ENCODE peak calls at places on chromosomes 12 and 14, in seven cellular contexts. P is HFFc6, J is lower lobe of right lung, Q is breast epithelium, N is coronary artery, G is lower leg skin, T is WTC11. I is an unnamed sample.

GRCh38 chr14:87643005-87643404 is 350.0 kb downstream of the GALC start:
- DNase-seq in T (no peak), G (peak; percentile 40), Q (no peak), N (no peak), J (no peak), P (no peak), I (no peak)

GRCh38 chr12:96425973-96426372 is 25.7 kb upstream of the CDK17 start:
- DNase-seq in Q (no peak), G (no peak), P (no peak), N (no peak), T (no peak), J (no peak), I (no peak)

GRCh38 chr12:2841056-2841455 is 6.2 kb upstream of the NRIP2 start:
- DNase-seq in T (no peak), G (no peak), Q (no peak), J (no peak), N (no peak), P (no peak), I (no peak)

GRCh38 chr12:7995266-7995963 is 37.1 kb upstream of the FOXJ2 start:
- DNase-seq in J (peak; percentile 91), G (peak; percentile 84), Q (peak; percentile 74), P (peak; percentile 92), T (peak; percentile 76), N (peak; percentile 84), I (peak; percentile 66)

GRCh38 chr14:30252151-30252550 is 306.8 kb upstream of the G2E3 start:
- DNase-seq in G (no peak), Q (no peak), T (no peak), N (no peak), J (no peak), P (no peak), I (no peak)

GRCh38 chr12:112741106-112741505 is 50.4 kb upstream of the RPH3A start:
- DNase-seq in P (no peak), G (no peak), Q (no peak), J (no peak), N (no peak), T (no peak), I (no peak)

GRCh38 chr14:56805201-56805991 is 4.9 kb downstream of the OTX2 start:
- DNase-seq in Q (no peak), N (no peak), J (no peak), T (peak; percentile 47), G (no peak), P (no peak), I (no peak)

GRCh38 chr12:9773216-9773877 is 12.6 kb upstream of the CD69 start:
- DNase-seq in G (no peak), Q (no peak), J (no peak), T (no peak), P (no peak), N (no peak), I (no peak)

GRCh38 chr14:97113339-97113738 is 316.2 kb downstream of the VRK1 start:
- DNase-seq in P (no peak), N (no peak), J (no peak), Q (no peak), T (no peak), G (no peak), I (no peak)

GRCh38 chr12:124379938-124380754 is 85.3 kb downstream of the RFLNA start:
- DNase-seq in G (peak; percentile 54), J (peak; percentile 73), Q (no peak), N (peak; percentile 98), P (peak; percentile 91), T (no peak), I (no peak)

GRCh38 chr12:80498059-80498728 is 54.2 kb downstream of the PTPRQ start:
- DNase-seq in J (no peak), P (no peak), N (no peak), T (no peak), Q (no peak), G (no peak), I (no peak)

GRCh38 chr12:19105468-19105867 is 24.1 kb upstream of the PLEKHA5 start:
- DNase-seq in N (no peak), P (no peak), T (no peak), J (no peak), Q (no peak), G (no peak), I (no peak)

GRCh38 chr12:87756721-87757120 is 272.5 kb downstream of the C12orf50 start:
- DNase-seq in J (no peak), T (no peak), G (no peak), Q (no peak), N (no peak), P (no peak), I (no peak)

GRCh38 chr12:42741771-42742510 is 152.4 kb upstream of the PRICKLE1 start:
- DNase-seq in P (peak; percentile 40), Q (no peak), N (no peak), G (no peak), T (no peak), J (no peak), I (no peak)

GRCh38 chr12:11805043-11805442 is 155.6 kb downstream of the ETV6 start:
- DNase-seq in G (no peak), J (no peak), T (no peak), N (no peak), Q (no peak), P (no peak), I (no peak)
- TF ChIP-seq CTCF in G (no peak), J (no peak), T (no peak), N (no peak), Q (no peak), P (peak; percentile 60), I (no peak)

GRCh38 chr12:100987552-100988277 is 193.1 kb downstream of the ANO4 start:
- DNase-seq in P (peak; percentile 23), G (no peak), T (peak; percentile 65), J (no peak), N (no peak), Q (no peak), I (peak; percentile 62)
- TF ChIP-seq CTCF in P (peak; percentile 32), G (no peak), T (peak; percentile 21), J (no peak), N (no peak), Q (no peak), I (peak; percentile 61)

DNA sequence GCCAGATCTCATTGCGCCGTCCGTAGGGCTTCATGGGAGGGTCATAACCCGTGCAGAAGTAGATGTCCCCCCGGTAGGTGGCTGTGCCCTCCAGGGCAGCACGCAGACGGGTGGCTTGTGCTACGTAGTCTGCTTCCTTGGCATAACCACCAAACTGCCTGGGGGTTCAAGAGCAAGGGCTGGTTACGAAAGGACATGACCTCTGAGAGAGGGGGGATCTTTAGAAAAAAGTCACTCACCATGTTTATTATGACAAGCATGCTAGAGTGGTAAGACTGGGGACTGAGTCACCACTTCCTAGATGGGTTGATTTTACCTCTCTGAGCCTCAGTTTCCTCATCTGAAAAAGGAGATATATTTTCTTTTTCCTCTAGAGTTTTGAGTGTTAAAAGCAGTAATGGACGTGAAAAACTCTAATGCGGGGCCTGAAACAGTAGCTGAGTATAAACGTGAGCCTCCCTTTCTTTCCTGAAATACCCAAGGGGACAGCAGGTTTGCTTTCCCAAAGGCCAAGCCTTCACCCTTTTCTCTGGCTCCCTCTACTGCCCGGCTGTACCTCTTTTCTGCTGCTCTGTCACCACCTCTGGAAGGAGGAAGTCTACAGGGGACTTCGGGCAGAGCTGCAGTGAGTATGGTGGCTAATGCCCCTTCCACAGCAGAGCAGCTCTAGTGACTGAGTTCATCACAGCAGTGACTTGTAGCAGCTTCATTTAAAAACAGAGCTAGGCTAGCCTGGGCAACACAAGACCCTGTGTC is 23.5 kb upstream of the GPRC5D start:
- DNase-seq in J (no peak), T (peak; percentile 62), N (no peak), Q (no peak), P (peak; percentile 55), G (no peak), I (peak; percentile 23)
- TF ChIP-seq CTCF in J (peak; percentile 27), T (no peak), N (no peak), Q (no peak), P (peak; percentile 75), G (no peak), I (peak; percentile 51)

GRCh38 chr12:47900480-47901129 is 4.2 kb downstream of the VDR start:
- DNase-seq in Q (peak; percentile 57), G (no peak), T (peak; percentile 26), P (no peak), N (no peak), J (peak; percentile 63), I (peak; percentile 26)
- TF ChIP-seq CTCF in Q (peak; percentile 30), G (no peak), T (no peak), P (peak; percentile 43), N (no peak), J (no peak), I (no peak)

GRCh38 chr12:38906482-38907170 is 1.2 kb upstream of the CPNE8 start:
- DNase-seq in P (no peak), N (peak; percentile 93), G (peak; percentile 82), Q (peak; percentile 79), J (peak; percentile 91), T (peak; percentile 92), I (peak; percentile 78)
- TF ChIP-seq CTCF in P (peak; percentile 61), N (peak; percentile 92), G (no peak), Q (peak; percentile 17), J (peak; percentile 94), T (peak; percentile 39), I (peak; percentile 92)

I was measured in GM10248.